ENCODE peak calls at places on chromosomes 1 and 21, in six cellular contexts. C, U, T, W, A and R are unnamed samples.

GRCh38 chr1:2636733-2637132 is 3.9 kb upstream of the MMEL1 start:
- DNase-seq in C (no peak), U (peak), T (no peak), W (no peak), A (no peak), R (no peak)

GRCh38 chr1:204577794-204578478 is 61.7 kb downstream of the MDM4 start:
- DNase-seq in C (no peak), U (no peak), T (no peak), W (no peak), A (no peak), R (no peak)

GRCh38 chr1:67040405-67040804 is 13.5 kb downstream of the SLC35D1 start:
- DNase-seq in C (no peak), U (no peak), T (no peak), W (no peak), A (no peak), R (no peak)

GRCh38 chr1:168225476-168226190 is at the start of gene SFT2D2:
- DNase-seq in C (no peak), U (peak), T (no peak), W (peak), A (peak), R (peak)

GRCh38 chr1:226738421-226738994 is 574 bp downstream of the ITPKB start:
- DNase-seq in C (no peak), U (no peak), T (no peak), W (no peak), A (no peak), R (peak)

GRCh38 chr1:4762146-4762545 is 107.7 kb downstream of the AJAP1 start:
- DNase-seq in C (no peak), U (no peak), T (no peak), W (no peak), A (no peak), R (no peak)

GRCh38 chr1:161989108-161989507 is 34.6 kb downstream of the OLFML2B start:
- DNase-seq in C (no peak), U (no peak), T (no peak), W (no peak), A (no peak), R (no peak)

GRCh38 chr1:29122662-29122986 is 1.1 kb downstream of the TMEM200B start:
- DNase-seq in C (peak), U (no peak), T (no peak), W (no peak), A (peak), R (no peak)

GRCh38 chr1:175576870-175577269 is 166.5 kb downstream of the TNR start:
- DNase-seq in C (no peak), U (no peak), T (no peak), W (no peak), A (no peak), R (no peak)

GRCh38 chr1:93253471-93253870 is 72.9 kb downstream of the CCDC18 start:
- DNase-seq in C (no peak), U (no peak), T (no peak), W (no peak), A (no peak), R (no peak)

GRCh38 chr1:197787056-197787455 is 11.8 kb upstream of the DENND1B start:
- DNase-seq in C (no peak), U (no peak), T (no peak), W (no peak), A (no peak), R (no peak)

GRCh38 chr1:50976890-50977574 is 7.0 kb downstream of the CDKN2C start:
- DNase-seq in C (no peak), U (peak), T (no peak), W (no peak), A (peak), R (no peak)

GRCh38 chr1:180501865-180502360 is 464 bp downstream of the ACBD6 start:
- DNase-seq in C (no peak), U (peak), T (no peak), W (no peak), A (no peak), R (peak)

GRCh38 chr21:37071561-37072238 is 1.2 kb downstream of the PIGP start:
- DNase-seq in C (peak), U (peak), T (no peak), W (peak), A (peak), R (peak)

GRCh38 chr1:181503130-181503810 is 20.0 kb downstream of the CACNA1E start:
- DNase-seq in C (no peak), U (no peak), T (no peak), W (no peak), A (no peak), R (no peak)

GRCh38 chr1:159598196-159598595 is 10.6 kb downstream of the APCS start:
- DNase-seq in C (peak), U (no peak), T (peak), W (no peak), A (no peak), R (no peak)

GRCh38 chr1:53127546-53127945 is 14.9 kb downstream of the SLC1A7 start:
- DNase-seq in C (no peak), U (no peak), T (no peak), W (no peak), A (no peak), R (no peak)

GRCh38 chr1:28439320-28439719 is 66.5 kb upstream of the RCC1 start:
- DNase-seq in C (no peak), U (no peak), T (no peak), W (no peak), A (no peak), R (no peak)

GRCh38 chr1:212255705-212256307 is 29.4 kb upstream of the PPP2R5A start:
- DNase-seq in C (no peak), U (no peak), T (no peak), W (no peak), A (no peak), R (no peak)

GRCh38 chr1:234975122-234975940 is 153.3 kb downstream of the TOMM20 start:
- DNase-seq in C (peak), U (peak), T (peak), W (no peak), A (no peak), R (no peak)

GRCh38 chr1:178491721-178492120 is 5.0 kb downstream of the CLEC20A start:
- DNase-seq in C (no peak), U (peak), T (no peak), W (no peak), A (no peak), R (no peak)

GRCh38 chr21:45256912-45257672 is 30.6 kb downstream of the POFUT2 start:
- DNase-seq in C (no peak), U (peak), T (no peak), W (no peak), A (no peak), R (no peak)

GRCh38 chr1:169112241-169112640 is 5.8 kb downstream of the ATP1B1 start:
- DNase-seq in C (no peak), U (peak), T (no peak), W (no peak), A (no peak), R (peak)

GRCh38 chr1:60861949-60862346 is 220.4 kb upstream of the NFIA start:
- DNase-seq in C (no peak), U (no peak), T (no peak), W (no peak), A (no peak), R (no peak)

GRCh38 chr1:95086949-95087533 is 14.3 kb upstream of the ALG14 start:
- DNase-seq in C (peak), U (no peak), T (peak), W (no peak), A (peak), R (peak)

GRCh38 chr1:99084562-99084961 is 79.9 kb upstream of the PLPPR5 start:
- DNase-seq in C (no peak), U (no peak), T (no peak), W (no peak), A (no peak), R (no peak)

GRCh38 chr1:209895709-209896108 is 42.3 kb upstream of the SYT14 start:
- DNase-seq in C (peak), U (no peak), T (peak), W (no peak), A (no peak), R (no peak)

GRCh38 chr1:155268630-155269029 is 4.7 kb downstream of the CLK2 start:
- DNase-seq in C (no peak), U (no peak), T (no peak), W (no peak), A (no peak), R (no peak)

GRCh38 chr1:204637985-204638356 is 47.6 kb downstream of the LRRN2 start:
- DNase-seq in C (no peak), U (peak), T (no peak), W (no peak), A (no peak), R (peak)

GRCh38 chr1:228887956-228888355 is 152.7 kb downstream of the RHOU start:
- DNase-seq in C (no peak), U (no peak), T (no peak), W (no peak), A (no peak), R (no peak)

GRCh38 chr1:145944532-145944931 is 13.3 kb downstream of the LIX1L start:
- DNase-seq in C (no peak), U (no peak), T (no peak), W (no peak), A (no peak), R (no peak)

GRCh38 chr1:214452152-214452806 is 99.1 kb downstream of the PTPN14 start:
- DNase-seq in C (no peak), U (no peak), T (no peak), W (no peak), A (no peak), R (no peak)

GRCh38 chr1:40305451-40305850 is 11.6 kb downstream of the COL9A2 start:
- DNase-seq in C (no peak), U (peak), T (no peak), W (no peak), A (no peak), R (no peak)

GRCh38 chr1:2251786-2252185 is 23.7 kb downstream of the SKI start:
- DNase-seq in C (no peak), U (peak), T (no peak), W (no peak), A (peak), R (peak)

GRCh38 chr1:981491-981954 is 370 bp downstream of the PERM1 start:
- DNase-seq in C (no peak), U (no peak), T (no peak), W (no peak), A (no peak), R (no peak)

GRCh38 chr21:41651830-41652229 is 115.0 kb downstream of the RIPK4 start:
- DNase-seq in C (no peak), U (no peak), T (no peak), W (no peak), A (no peak), R (no peak)

GRCh38 chr1:150150511-150151021 is 850 bp downstream of the PLEKHO1 start:
- DNase-seq in C (no peak), U (no peak), T (no peak), W (no peak), A (peak), R (no peak)